ENCODE peak calls at places on chromosomes 7 and 10, in six cellular contexts. J, Z, F, Q, T and X are unnamed samples.

GRCh38 chr10:124732931-124733536 is 11.1 kb downstream of the FAM53B start:
- DNase-seq in J (no peak), Z (peak; percentile 52), F (no peak), Q (no peak), T (peak; percentile 74), X (peak; percentile 28)

GRCh38 chr10:17026686-17027485 is 102.7 kb downstream of the CUBN start:
- DNase-seq in J (no peak), Z (no peak), F (no peak), Q (peak; percentile 45), T (peak; percentile 86), X (peak; percentile 46)

GRCh38 chr7:94855589-94855988 is 51.8 kb upstream of the PPP1R9A start:
- DNase-seq in J (no peak), Z (no peak), F (no peak), Q (no peak), T (no peak), X (no peak)

GRCh38 chr10:6667679-6668270 is 87.7 kb upstream of the PRKCQ start:
- DNase-seq in J (no peak), Z (peak; percentile 56), F (peak; percentile 22), Q (peak; percentile 50), T (no peak), X (peak; percentile 45)

GRCh38 chr7:41193738-41194287 is 509.1 kb downstream of the INHBA start:
- DNase-seq in J (no peak), Z (no peak), F (no peak), Q (no peak), T (no peak), X (no peak)

GRCh38 chr7:70116244-70116643 is 518.0 kb downstream of the AUTS2 start:
- DNase-seq in J (no peak), Z (no peak), F (no peak), Q (no peak), T (no peak), X (no peak)

GRCh38 chr7:130890176-130891020 is 156.4 kb upstream of the KLF14 start:
- DNase-seq in J (no peak), Z (no peak), F (no peak), Q (no peak), T (no peak), X (no peak)

GRCh38 chr10:121648078-121648477 is 49.8 kb upstream of the FGFR2 start:
- DNase-seq in J (no peak), Z (no peak), F (no peak), Q (no peak), T (no peak), X (no peak)

GRCh38 chr10:131784363-131785120 is 116.3 kb upstream of the PPP2R2D start:
- DNase-seq in J (no peak), Z (no peak), F (no peak), Q (no peak), T (no peak), X (no peak)

GRCh38 chr7:44163591-44163990 is 22.5 kb upstream of the MYL7 start:
- DNase-seq in J (no peak), Z (no peak), F (peak; percentile 29), Q (peak; percentile 94), T (no peak), X (peak; percentile 86)

GRCh38 chr7:117875566-117875965 is 2.3 kb upstream of the CTTNBP2 start:
- DNase-seq in J (no peak), Z (peak; percentile 81), F (peak; percentile 75), Q (no peak), T (no peak), X (peak; percentile 36)

GRCh38 chr7:129782257-129783096 is 170.3 kb downstream of the UBE2H start:
- DNase-seq in J (no peak), Z (no peak), F (no peak), Q (no peak), T (no peak), X (no peak)